ENCODE peak calls at places on chromosome X, in six cellular contexts. One of them, this sample, is unnamed.

GRCh38 chrX:338281-338835 is 19.8 kb upstream of the GTPBP6 start:
- DNase-seq in tibial artery: no peak
- DNase-seq in Calu3: no peak
- DNase-seq in GM12865: no peak
- DNase-seq in fibroblast of mammary gland: no peak
- DNase-seq in transverse colon: no peak
- DNase-seq in this sample: no peak

GRCh38 chrX:11462648-11463047 is 169.4 kb downstream of the AMELX start:
- DNase-seq in tibial artery: no peak
- DNase-seq in Calu3: no peak
- DNase-seq in GM12865: no peak
- DNase-seq in fibroblast of mammary gland: no peak
- DNase-seq in transverse colon: no peak
- DNase-seq in this sample: no peak

GRCh38 chrX:50157545-50158125 is 43.2 kb downstream of the AKAP4 start:
- DNase-seq in tibial artery: no peak
- DNase-seq in Calu3: peak; percentile 46
- DNase-seq in GM12865: no peak
- DNase-seq in fibroblast of mammary gland: peak; percentile 31
- DNase-seq in transverse colon: peak; percentile 49
- DNase-seq in this sample: peak; percentile 23

GRCh38 chrX:150051096-150051495 is 112.8 kb upstream of the EOLA2 start:
- DNase-seq in tibial artery: no peak
- DNase-seq in Calu3: peak; percentile 46
- DNase-seq in GM12865: no peak
- DNase-seq in fibroblast of mammary gland: no peak
- DNase-seq in transverse colon: no peak
- DNase-seq in this sample: no peak

GRCh38 chrX:133911816-133912495 is 73.4 kb downstream of the GPC3 start:
- DNase-seq in tibial artery: no peak
- DNase-seq in Calu3: no peak
- DNase-seq in GM12865: no peak
- DNase-seq in fibroblast of mammary gland: no peak
- DNase-seq in transverse colon: no peak
- DNase-seq in this sample: no peak

GRCh38 chrX:2898861-2899512 is 30.2 kb downstream of the ARSD start:
- DNase-seq in tibial artery: no peak
- DNase-seq in Calu3: peak; percentile 68
- DNase-seq in GM12865: no peak
- DNase-seq in fibroblast of mammary gland: no peak
- DNase-seq in transverse colon: peak; percentile 58
- DNase-seq in this sample: no peak

GRCh38 chrX:80708781-80709180 is 100.9 kb downstream of the BRWD3 start:
- DNase-seq in tibial artery: no peak
- DNase-seq in Calu3: no peak
- DNase-seq in GM12865: no peak
- DNase-seq in fibroblast of mammary gland: no peak
- DNase-seq in transverse colon: no peak
- DNase-seq in this sample: no peak

GRCh38 chrX:23784487-23785301 is 1.7 kb downstream of the SAT1 start:
- DNase-seq in tibial artery: no peak
- DNase-seq in Calu3: no peak
- DNase-seq in GM12865: peak; percentile 29
- DNase-seq in fibroblast of mammary gland: peak; percentile 95
- DNase-seq in transverse colon: no peak
- DNase-seq in this sample: peak; percentile 81

GRCh38 chrX:69618803-69619202 is 2.9 kb downstream of the EDA start:
- DNase-seq in tibial artery: no peak
- DNase-seq in Calu3: peak; percentile 22
- DNase-seq in GM12865: peak; percentile 4
- DNase-seq in fibroblast of mammary gland: peak; percentile 31
- DNase-seq in transverse colon: peak; percentile 11
- DNase-seq in this sample: peak; percentile 55

GRCh38 chrX:37686348-37686736 is 751 bp downstream of the XK start:
- DNase-seq in tibial artery: no peak
- DNase-seq in Calu3: no peak
- DNase-seq in GM12865: no peak
- DNase-seq in fibroblast of mammary gland: no peak
- DNase-seq in transverse colon: no peak
- DNase-seq in this sample: no peak

GRCh38 chrX:136464589-136464988 is 23.2 kb upstream of the BRS3 start:
- DNase-seq in tibial artery: no peak
- DNase-seq in Calu3: no peak
- DNase-seq in GM12865: no peak
- DNase-seq in fibroblast of mammary gland: no peak
- DNase-seq in transverse colon: no peak
- DNase-seq in this sample: no peak

GRCh38 chrX:112841114-112841819 is 636 bp upstream of the AMOT start:
- DNase-seq in tibial artery: peak; percentile 89
- DNase-seq in Calu3: peak; percentile 85
- DNase-seq in GM12865: peak; percentile 80
- DNase-seq in fibroblast of mammary gland: peak; percentile 75
- DNase-seq in transverse colon: peak; percentile 88
- DNase-seq in this sample: peak; percentile 87

GRCh38 chrX:13750204-13750603 is 15.7 kb downstream of the OFD1 start:
- DNase-seq in tibial artery: no peak
- DNase-seq in Calu3: peak; percentile 19
- DNase-seq in GM12865: peak; percentile 59
- DNase-seq in fibroblast of mammary gland: peak; percentile 64
- DNase-seq in transverse colon: no peak
- DNase-seq in this sample: peak; percentile 55

GRCh38 chrX:147476008-147476407 is 435.7 kb upstream of the FMR1 start:
- DNase-seq in tibial artery: no peak
- DNase-seq in Calu3: peak; percentile 8
- DNase-seq in GM12865: peak; percentile 9
- DNase-seq in fibroblast of mammary gland: peak; percentile 1
- DNase-seq in transverse colon: peak; percentile 7
- DNase-seq in this sample: peak; percentile 0

GRCh38 chrX:131840799-131841495 is 182.2 kb upstream of the STK26 start:
- DNase-seq in tibial artery: no peak
- DNase-seq in Calu3: no peak
- DNase-seq in GM12865: no peak
- DNase-seq in fibroblast of mammary gland: no peak
- DNase-seq in transverse colon: no peak
- DNase-seq in this sample: no peak

GRCh38 chrX:131841496-131842410 is 181.3 kb upstream of the STK26 start:
- DNase-seq in tibial artery: no peak
- DNase-seq in Calu3: peak; percentile 51
- DNase-seq in GM12865: peak; percentile 57
- DNase-seq in fibroblast of mammary gland: peak; percentile 54
- DNase-seq in transverse colon: peak; percentile 17
- DNase-seq in this sample: peak; percentile 62

GRCh38 chrX:131845771-131846170 is 177.3 kb upstream of the STK26 start:
- DNase-seq in tibial artery: no peak
- DNase-seq in Calu3: no peak
- DNase-seq in GM12865: no peak
- DNase-seq in fibroblast of mammary gland: no peak
- DNase-seq in transverse colon: no peak
- DNase-seq in this sample: no peak

GRCh38 chrX:131845201-131845600 is 177.9 kb upstream of the STK26 start:
- DNase-seq in tibial artery: no peak
- DNase-seq in Calu3: no peak
- DNase-seq in GM12865: no peak
- DNase-seq in fibroblast of mammary gland: no peak
- DNase-seq in transverse colon: no peak
- DNase-seq in this sample: no peak

GRCh38 chrX:131843996-131844395 is 179.1 kb upstream of the STK26 start:
- DNase-seq in tibial artery: no peak
- DNase-seq in Calu3: no peak
- DNase-seq in GM12865: no peak
- DNase-seq in fibroblast of mammary gland: no peak
- DNase-seq in transverse colon: no peak
- DNase-seq in this sample: no peak
- TF ChIP-seq CTCF in tibial artery: no peak
- TF ChIP-seq CTCF in Calu3: no peak
- TF ChIP-seq CTCF in GM12865: no peak
- TF ChIP-seq CTCF in fibroblast of mammary gland: no peak
- TF ChIP-seq CTCF in transverse colon: no peak
- TF ChIP-seq CTCF in this sample: no peak

DNA sequence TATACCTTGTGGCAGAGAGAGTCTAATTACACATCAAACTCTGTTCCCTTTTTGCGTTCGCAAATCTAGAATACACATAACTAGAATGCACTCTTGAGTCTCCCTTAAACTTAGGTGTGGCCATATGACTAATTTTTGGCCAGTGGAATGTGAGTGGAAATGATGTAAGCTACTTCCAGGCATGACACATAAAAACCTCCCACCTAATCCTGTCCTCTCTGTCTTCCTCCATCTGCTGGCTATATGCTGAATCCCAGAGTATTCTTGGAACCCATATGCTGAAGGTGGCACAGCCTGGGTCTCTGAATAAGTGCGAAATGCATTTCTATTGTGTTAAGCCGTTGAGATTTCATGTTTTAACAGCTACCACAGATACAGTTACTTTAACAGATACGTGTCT is 269.9 kb upstream of the NRK start:
- DNase-seq in tibial artery: no peak
- DNase-seq in Calu3: no peak
- DNase-seq in GM12865: no peak
- DNase-seq in fibroblast of mammary gland: peak; percentile 76
- DNase-seq in transverse colon: no peak
- DNase-seq in this sample: peak; percentile 58
- TF ChIP-seq CTCF in tibial artery: no peak
- TF ChIP-seq CTCF in Calu3: no peak
- TF ChIP-seq CTCF in GM12865: no peak
- TF ChIP-seq CTCF in fibroblast of mammary gland: peak; percentile 32
- TF ChIP-seq CTCF in transverse colon: no peak
- TF ChIP-seq CTCF in this sample: no peak

GRCh38 chrX:75547783-75548182 is 24.9 kb upstream of the ZDHHC15 start:
- DNase-seq in tibial artery: peak; percentile 76
- DNase-seq in Calu3: no peak
- DNase-seq in GM12865: no peak
- DNase-seq in fibroblast of mammary gland: no peak
- DNase-seq in transverse colon: peak; percentile 15
- DNase-seq in this sample: peak; percentile 0
- TF ChIP-seq CTCF in tibial artery: no peak
- TF ChIP-seq CTCF in Calu3: no peak
- TF ChIP-seq CTCF in GM12865: no peak
- TF ChIP-seq CTCF in fibroblast of mammary gland: no peak
- TF ChIP-seq CTCF in transverse colon: no peak
- TF ChIP-seq CTCF in this sample: no peak

GRCh38 chrX:138756234-138756633 is 44.7 kb upstream of the FGF13 start:
- DNase-seq in tibial artery: peak; percentile 58
- DNase-seq in Calu3: peak; percentile 2
- DNase-seq in GM12865: no peak
- DNase-seq in fibroblast of mammary gland: peak; percentile 56
- DNase-seq in transverse colon: no peak
- DNase-seq in this sample: peak; percentile 3
- TF ChIP-seq CTCF in tibial artery: peak; percentile 8
- TF ChIP-seq CTCF in Calu3: no peak
- TF ChIP-seq CTCF in GM12865: no peak
- TF ChIP-seq CTCF in fibroblast of mammary gland: peak; percentile 28
- TF ChIP-seq CTCF in transverse colon: no peak
- TF ChIP-seq CTCF in this sample: no peak

GRCh38 chrX:151402719-151403390 is 5.8 kb downstream of the VMA21 start:
- DNase-seq in tibial artery: no peak
- DNase-seq in Calu3: no peak
- DNase-seq in GM12865: no peak
- DNase-seq in fibroblast of mammary gland: no peak
- DNase-seq in transverse colon: no peak
- DNase-seq in this sample: no peak
- TF ChIP-seq CTCF in tibial artery: no peak
- TF ChIP-seq CTCF in Calu3: no peak
- TF ChIP-seq CTCF in GM12865: no peak
- TF ChIP-seq CTCF in fibroblast of mammary gland: no peak
- TF ChIP-seq CTCF in transverse colon: no peak
- TF ChIP-seq CTCF in this sample: no peak

GRCh38 chrX:115892787-115893671 is 277.5 kb upstream of the AGTR2 start:
- DNase-seq in tibial artery: no peak
- DNase-seq in Calu3: no peak
- DNase-seq in GM12865: peak; percentile 48
- DNase-seq in fibroblast of mammary gland: peak; percentile 70
- DNase-seq in transverse colon: peak; percentile 81
- DNase-seq in this sample: peak; percentile 21
- TF ChIP-seq CTCF in tibial artery: no peak
- TF ChIP-seq CTCF in Calu3: no peak
- TF ChIP-seq CTCF in GM12865: peak; percentile 4
- TF ChIP-seq CTCF in fibroblast of mammary gland: peak; percentile 32
- TF ChIP-seq CTCF in transverse colon: peak; percentile 40
- TF ChIP-seq CTCF in this sample: no peak

DNA sequence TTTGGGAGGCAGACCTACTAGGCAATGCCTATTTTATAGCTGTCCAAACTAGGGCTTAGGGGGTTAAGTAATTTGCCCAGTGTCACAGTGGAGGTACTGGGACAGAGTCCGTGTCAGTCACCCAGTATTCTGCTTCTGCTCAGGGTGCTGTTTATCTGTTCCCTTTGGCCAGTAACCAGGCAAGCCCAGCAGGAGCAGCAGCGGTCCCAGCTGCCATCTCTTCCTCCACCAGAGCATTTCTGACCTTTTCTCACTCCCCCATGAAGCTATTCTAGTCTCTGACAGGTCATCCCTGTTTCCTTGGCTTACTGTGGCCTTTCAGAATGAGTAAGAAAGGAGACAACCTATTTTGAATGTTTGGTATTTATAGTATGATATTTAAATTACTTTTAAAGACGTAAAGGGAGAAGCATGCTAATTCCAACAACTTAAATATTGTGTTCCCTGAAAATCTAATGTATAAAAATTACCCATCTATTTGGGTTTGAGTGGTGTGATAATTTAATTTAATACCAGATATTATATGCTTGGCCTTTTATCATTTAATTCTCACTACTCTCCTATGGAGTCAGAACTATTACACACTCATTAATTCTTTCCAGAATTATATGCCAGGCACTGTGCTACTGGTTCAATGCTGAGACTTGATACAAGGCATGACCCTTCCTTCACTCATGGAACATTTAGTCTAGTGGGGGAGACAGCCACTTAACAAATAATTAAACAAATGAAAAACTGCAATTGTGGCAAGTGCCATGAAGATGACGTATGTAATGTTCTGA is 60.6 kb downstream of the RPS6KA3 start:
- DNase-seq in tibial artery: no peak
- DNase-seq in Calu3: no peak
- DNase-seq in GM12865: peak; percentile 67
- DNase-seq in fibroblast of mammary gland: no peak
- DNase-seq in transverse colon: no peak
- DNase-seq in this sample: peak; percentile 5
- TF ChIP-seq CTCF in tibial artery: no peak
- TF ChIP-seq CTCF in Calu3: no peak
- TF ChIP-seq CTCF in GM12865: peak; percentile 16
- TF ChIP-seq CTCF in fibroblast of mammary gland: no peak
- TF ChIP-seq CTCF in transverse colon: no peak
- TF ChIP-seq CTCF in this sample: no peak

GRCh38 chrX:140034916-140035315 is 69.6 kb upstream of the CXorf66 start:
- DNase-seq in tibial artery: no peak
- DNase-seq in Calu3: no peak
- DNase-seq in GM12865: no peak
- DNase-seq in fibroblast of mammary gland: no peak
- DNase-seq in transverse colon: no peak
- DNase-seq in this sample: peak; percentile 0
- TF ChIP-seq CTCF in tibial artery: no peak
- TF ChIP-seq CTCF in Calu3: no peak
- TF ChIP-seq CTCF in GM12865: peak; percentile 11
- TF ChIP-seq CTCF in fibroblast of mammary gland: peak; percentile 8
- TF ChIP-seq CTCF in transverse colon: no peak
- TF ChIP-seq CTCF in this sample: peak; percentile 22

This sample was measured in fibroblast of pulmonary artery.